ENCODE peak calls at places on chromosomes 4 and X, in seven cellular contexts. A is OCI-LY7, B is amygdala, C is iris pigment epithelial cell, R is HFF-Myc, D is NCI-H1436, S is NCI-H1092 treated with DMSO at 0.1 percent for 48 hours. O is an unnamed sample.

GRCh38 chr4:125433453-125433852 is 118.7 kb downstream of the FAT4 start:
- DNase-seq in C (peak), D (no peak), R (peak), S (no peak), A (no peak), B (no peak), O (no peak)

GRCh38 chr4:20615492-20616136 is 84.6 kb upstream of the PACRGL start:
- DNase-seq in B (no peak), R (no peak), A (no peak), S (no peak), C (peak), D (no peak), O (no peak)

GRCh38 chr4:158461336-158461735 is 60.3 kb upstream of the RXFP1 start:
- DNase-seq in S (no peak), C (no peak), B (no peak), R (no peak), A (no peak), D (no peak), O (no peak)

GRCh38 chrX:30593435-30594200 is 16.1 kb upstream of the TASL start:
- DNase-seq in R (no peak), B (no peak), A (peak), C (no peak), D (no peak), S (no peak), O (no peak)

GRCh38 chrX:21479695-21480280 is 105.6 kb downstream of the CNKSR2 start:
- DNase-seq in B (no peak), S (peak), R (peak), A (peak), C (peak), D (peak), O (no peak)

GRCh38 chr4:83771113-83771705 is 235.3 kb downstream of the GPAT3 start:
- DNase-seq in A (peak), R (peak), S (no peak), C (peak), B (no peak), D (peak), O (peak)

GRCh38 chr4:86092684-86093083 is 267.2 kb downstream of the MAPK10 start:
- DNase-seq in C (peak), B (no peak), S (no peak), R (no peak), D (no peak), A (no peak), O (no peak)

GRCh38 chrX:10030570-10030969 is 63.4 kb downstream of the CLDN34 start:
- DNase-seq in S (no peak), D (no peak), C (peak), A (no peak), R (no peak), B (no peak), O (no peak)

GRCh38 chr4:48173055-48173991 is 39.3 kb upstream of the TXK start:
- DNase-seq in S (no peak), C (peak), B (no peak), R (no peak), A (no peak), D (no peak), O (no peak)

GRCh38 chr4:6342530-6343293 is 73.1 kb downstream of the WFS1 start:
- DNase-seq in C (no peak), S (peak), D (peak), R (no peak), B (peak), A (no peak), O (peak)

GRCh38 chr4:85498068-85498733 is 23.3 kb downstream of the ARHGAP24 start:
- DNase-seq in B (no peak), A (no peak), S (no peak), D (no peak), C (peak), R (no peak), O (peak)

GRCh38 chr4:157983300-157983699 is 189.5 kb downstream of the GASK1B start:
- DNase-seq in A (no peak), R (no peak), B (no peak), D (no peak), S (no peak), C (no peak), O (no peak)

GRCh38 chr4:40840985-40841571 is 91.3 kb downstream of the NSUN7 start:
- DNase-seq in D (peak), R (peak), C (peak), B (peak), S (peak), A (peak), O (peak)

GRCh38 chr4:24781999-24782745 is 13.2 kb upstream of the SOD3 start:
- DNase-seq in S (no peak), C (no peak), A (no peak), R (no peak), B (no peak), D (no peak), O (no peak)

GRCh38 chrX:138745215-138745614 is 33.7 kb upstream of the FGF13 start:
- DNase-seq in D (peak), R (peak), S (peak), A (peak), C (peak), B (no peak), O (no peak)

GRCh38 chr4:75432683-75433082 is 81.5 kb downstream of the RCHY1 start:
- DNase-seq in S (no peak), A (peak), C (peak), R (no peak), D (no peak), B (no peak), O (no peak)

GRCh38 chrX:46582964-46583363 is 9.4 kb downstream of the CHST7 start:
- DNase-seq in A (no peak), D (no peak), R (no peak), C (peak), B (no peak), S (no peak), O (no peak)

GRCh38 chrX:135384161-135384836 is 37.4 kb upstream of the SMIM10L2A start:
- DNase-seq in R (no peak), C (no peak), B (no peak), D (no peak), S (no peak), A (no peak), O (no peak)

GRCh38 chr4:38911257-38911656 is 43.7 kb downstream of the FAM114A1 start:
- DNase-seq in S (no peak), A (no peak), R (no peak), B (no peak), D (no peak), C (no peak), O (no peak)

GRCh38 chr4:108213723-108214122 is 45.0 kb upstream of the LEF1 start:
- DNase-seq in S (no peak), R (no peak), A (no peak), B (no peak), C (no peak), D (no peak), O (no peak)

GRCh38 chr4:121048165-121048564 is 24.2 kb downstream of the NDNF start:
- DNase-seq in C (no peak), S (no peak), B (no peak), D (no peak), A (no peak), R (no peak), O (no peak)

GRCh38 chr4:42371306-42372063 is 25.8 kb upstream of the SHISA3 start:
- DNase-seq in S (peak), R (peak), C (peak), B (no peak), A (peak), D (no peak), O (no peak)

GRCh38 chrX:45622538-45622937 is 421.9 kb upstream of the DIPK2B start:
- DNase-seq in C (peak), B (no peak), S (no peak), A (no peak), D (no peak), R (peak), O (no peak)